ENCODE peak calls at places on chromosomes 13 and 19, in nine cellular contexts. L, Y, T, B, I, S, H, O and Q are unnamed samples.

GRCh38 chr13:44197791-44198770 is 175.5 kb upstream of the SERP2 start:
- DNase-seq in L (no peak), Y (no peak), T (no peak), B (peak), I (no peak), S (peak), H (no peak), O (peak), Q (no peak)

GRCh38 chr13:29923554-29924481 is 73.4 kb upstream of the UBL3 start:
- DNase-seq in L (peak), Y (peak), T (peak), B (peak), I (peak), S (peak), H (peak), O (peak), Q (peak)

GRCh38 chr13:20711301-20712044 is 8.0 kb downstream of the IL17D start:
- DNase-seq in L (no peak), Y (no peak), T (no peak), B (no peak), I (no peak), S (no peak), H (no peak), O (no peak), Q (no peak)

GRCh38 chr19:2477732-2478191 is 1.8 kb downstream of the GADD45B start:
- DNase-seq in L (peak), Y (no peak), T (no peak), B (peak), I (no peak), S (no peak), H (peak), O (peak), Q (no peak)

GRCh38 chr13:48265217-48265815 is 32.3 kb downstream of the ITM2B start:
- DNase-seq in L (no peak), Y (no peak), T (no peak), B (no peak), I (no peak), S (no peak), H (no peak), O (no peak), Q (no peak)

GRCh38 chr19:41565384-41565730 is 10.6 kb upstream of the CEACAM21 start:
- DNase-seq in L (no peak), Y (no peak), T (no peak), B (no peak), I (no peak), S (no peak), H (no peak), O (no peak), Q (no peak)

GRCh38 chr19:40070058-40070457 is 14.0 kb upstream of the ZNF780B start:
- DNase-seq in L (no peak), Y (no peak), T (no peak), B (no peak), I (no peak), S (no peak), H (no peak), O (no peak), Q (no peak)

GRCh38 chr13:106033634-106034033 is 501.8 kb downstream of the EFNB2 start:
- DNase-seq in L (no peak), Y (no peak), T (no peak), B (no peak), I (no peak), S (peak), H (no peak), O (peak), Q (peak)

GRCh38 chr13:100584901-100585300 is 3.7 kb downstream of the GGACT start:
- DNase-seq in L (no peak), Y (no peak), T (no peak), B (no peak), I (no peak), S (no peak), H (no peak), O (peak), Q (no peak)

GRCh38 chr13:62512194-62513141 is 1096.8 kb upstream of the PCDH20 start:
- DNase-seq in L (peak), Y (no peak), T (no peak), B (peak), I (no peak), S (peak), H (no peak), O (peak), Q (peak)

GRCh38 chr13:97121894-97122293 is 100.2 kb upstream of the MBNL2 start:
- DNase-seq in L (no peak), Y (no peak), T (no peak), B (no peak), I (no peak), S (peak), H (no peak), O (peak), Q (no peak)

GRCh38 chr19:19232231-19232630 is 20.5 kb downstream of the NCAN start:
- DNase-seq in L (no peak), Y (no peak), T (no peak), B (no peak), I (no peak), S (no peak), H (no peak), O (no peak), Q (no peak)

GRCh38 chr13:77857810-77858209 is 60.8 kb downstream of the EDNRB start:
- DNase-seq in L (no peak), Y (no peak), T (no peak), B (no peak), I (no peak), S (no peak), H (no peak), O (peak), Q (no peak)

GRCh38 chr13:97621025-97621424 is 187.1 kb downstream of the RAP2A start:
- DNase-seq in L (peak), Y (no peak), T (no peak), B (no peak), I (no peak), S (no peak), H (no peak), O (no peak), Q (no peak)

GRCh38 chr19:3516675-3517207 is 10.6 kb downstream of the FZR1 start:
- DNase-seq in L (no peak), Y (no peak), T (no peak), B (no peak), I (no peak), S (no peak), H (no peak), O (no peak), Q (no peak)

GRCh38 chr19:5753743-5754142 is 30.8 kb downstream of the PRR22 start:
- DNase-seq in L (no peak), Y (no peak), T (no peak), B (no peak), I (no peak), S (no peak), H (no peak), O (no peak), Q (no peak)

GRCh38 chr13:84917252-84917878 is 881.9 kb downstream of the SLITRK6 start:
- DNase-seq in L (no peak), Y (no peak), T (no peak), B (peak), I (no peak), S (no peak), H (no peak), O (peak), Q (peak)

GRCh38 chr19:46992699-46993535 is 26.7 kb upstream of the NPAS1 start:
- DNase-seq in L (no peak), Y (peak), T (peak), B (no peak), I (peak), S (no peak), H (no peak), O (no peak), Q (no peak)
- H3K27ac ChIP-seq in L (peak), Y (peak), T (peak), B (no peak), I (peak), S (no peak), H (no peak), O (no peak), Q (peak)

GRCh38 chr19:4570916-4571304 is 11.4 kb upstream of the SEMA6B start:
- DNase-seq in L (no peak), Y (no peak), T (no peak), B (no peak), I (no peak), S (no peak), H (no peak), O (no peak), Q (no peak)

GRCh38 chr19:4566402-4567051 is 7.0 kb upstream of the SEMA6B start:
- DNase-seq in L (no peak), Y (no peak), T (no peak), B (no peak), I (no peak), S (no peak), H (no peak), O (no peak), Q (no peak)

GRCh38 chr19:4568884-4569283 is 9.4 kb upstream of the SEMA6B start:
- DNase-seq in L (no peak), Y (no peak), T (no peak), B (no peak), I (no peak), S (no peak), H (no peak), O (no peak), Q (no peak)

GRCh38 chr19:4570423-4570822 is 10.9 kb upstream of the SEMA6B start:
- DNase-seq in L (no peak), Y (no peak), T (no peak), B (no peak), I (no peak), S (no peak), H (no peak), O (no peak), Q (no peak)

GRCh38 chr19:4567584-4568071 is 8.1 kb upstream of the SEMA6B start:
- DNase-seq in L (peak), Y (peak), T (peak), B (peak), I (peak), S (peak), H (no peak), O (no peak), Q (no peak)
- TF ChIP-seq CTCF in L (peak), Y (no peak), T (peak), B (peak), I (peak), S (peak), H (peak), O (peak), Q (peak)

DNA sequence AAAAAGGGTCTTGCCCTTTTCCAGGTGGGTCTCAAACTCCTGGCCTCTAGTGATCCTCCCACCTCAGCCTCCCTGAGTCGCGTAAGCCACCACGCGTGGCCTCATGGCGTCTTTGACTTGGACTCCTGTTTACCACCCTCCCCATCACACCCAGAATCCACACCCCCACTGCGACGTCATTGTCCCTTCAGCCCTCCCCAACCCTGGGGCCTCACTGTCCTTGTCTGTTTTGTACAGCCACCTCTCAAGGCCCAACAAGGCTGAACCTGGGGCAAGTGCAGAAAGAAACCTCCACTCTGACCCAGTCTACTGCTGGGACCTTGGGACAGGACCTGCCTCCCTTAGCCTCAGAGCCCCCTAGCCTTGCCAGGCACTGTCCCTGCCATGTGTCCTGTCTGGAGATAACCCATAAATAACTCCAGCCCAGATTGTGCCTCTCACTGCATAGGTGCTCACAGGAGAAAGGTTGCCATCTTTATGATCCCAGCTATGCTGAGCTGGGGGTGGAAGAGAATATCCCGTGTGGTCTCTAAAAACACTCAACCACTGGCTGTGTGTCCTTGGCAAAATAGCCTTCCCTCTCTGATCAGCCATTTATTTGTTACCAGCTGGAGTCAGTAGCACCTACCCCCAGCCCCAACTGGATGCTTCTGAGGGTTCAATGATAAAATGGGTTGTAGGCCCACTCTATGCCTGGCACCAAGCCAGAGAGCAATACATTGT is 1.8 kb upstream of the IFI30 start:
- DNase-seq in L (no peak), Y (no peak), T (peak), B (no peak), I (no peak), S (no peak), H (no peak), O (no peak), Q (no peak)
- H3K27ac ChIP-seq in L (no peak), Y (peak), T (peak), B (no peak), I (peak), S (no peak), H (peak), O (no peak), Q (peak)

GRCh38 chr13:53200498-53201453 is 172.2 kb downstream of the OLFM4 start:
- DNase-seq in L (peak), Y (peak), T (peak), B (peak), I (peak), S (no peak), H (peak), O (peak), Q (peak)

GRCh38 chr13:53204598-53204997 is 176.0 kb downstream of the OLFM4 start:
- DNase-seq in L (no peak), Y (no peak), T (no peak), B (no peak), I (no peak), S (no peak), H (no peak), O (no peak), Q (no peak)

GRCh38 chr13:53201454-53202225 is 173.0 kb downstream of the OLFM4 start:
- DNase-seq in L (peak), Y (no peak), T (no peak), B (peak), I (peak), S (no peak), H (no peak), O (no peak), Q (peak)

GRCh38 chr13:53206455-53206854 is 177.8 kb downstream of the OLFM4 start:
- DNase-seq in L (no peak), Y (no peak), T (no peak), B (peak), I (no peak), S (no peak), H (no peak), O (no peak), Q (peak)
- TF ChIP-seq CTCF in L (peak), Y (no peak), T (no peak), B (peak), I (peak), S (peak), H (no peak), O (peak), Q (peak)